ENCODE peak calls at places on chromosomes 4 and X, in nine cellular contexts. One of them, this sample, is unnamed.

GRCh38 chr4:81032805-81033684 is 2.5 kb downstream of the BMP3 start:
- DNase-seq in ovary: no peak
- DNase-seq in WERI-Rb-1: no peak
- DNase-seq in A549: no peak
- DNase-seq in brain microvascular endothelial cell: no peak
- DNase-seq in body of pancreas: no peak
- DNase-seq in OCI-LY7: peak
- DNase-seq in suprapubic skin: no peak
- DNase-seq in upper lobe of left lung: no peak
- DNase-seq in this sample: no peak

GRCh38 chr4:185421366-185422124 is 4.2 kb downstream of the UFSP2 start:
- DNase-seq in OCI-LY7: no peak
- DNase-seq in brain microvascular endothelial cell: peak
- DNase-seq in suprapubic skin: no peak
- DNase-seq in ovary: no peak
- DNase-seq in body of pancreas: no peak
- DNase-seq in upper lobe of left lung: no peak
- DNase-seq in WERI-Rb-1: no peak
- DNase-seq in A549: no peak
- DNase-seq in this sample: peak

GRCh38 chrX:17413228-17413627 is 38.2 kb downstream of the NHS start:
- DNase-seq in suprapubic skin: no peak
- DNase-seq in A549: no peak
- DNase-seq in OCI-LY7: no peak
- DNase-seq in brain microvascular endothelial cell: no peak
- DNase-seq in body of pancreas: no peak
- DNase-seq in ovary: no peak
- DNase-seq in upper lobe of left lung: no peak
- DNase-seq in WERI-Rb-1: no peak
- DNase-seq in this sample: peak

GRCh38 chrX:39808471-39808917 is 289.3 kb downstream of the BCOR start:
- DNase-seq in A549: no peak
- DNase-seq in body of pancreas: no peak
- DNase-seq in brain microvascular endothelial cell: peak
- DNase-seq in upper lobe of left lung: no peak
- DNase-seq in ovary: no peak
- DNase-seq in WERI-Rb-1: no peak
- DNase-seq in suprapubic skin: no peak
- DNase-seq in OCI-LY7: no peak
- DNase-seq in this sample: peak

GRCh38 chr4:4606321-4606720 is 64.5 kb upstream of the STX18 start:
- DNase-seq in suprapubic skin: no peak
- DNase-seq in brain microvascular endothelial cell: peak
- DNase-seq in WERI-Rb-1: no peak
- DNase-seq in ovary: no peak
- DNase-seq in upper lobe of left lung: peak
- DNase-seq in OCI-LY7: no peak
- DNase-seq in body of pancreas: no peak
- DNase-seq in A549: no peak
- DNase-seq in this sample: peak

GRCh38 chrX:23008431-23009099 is 8.8 kb downstream of the DDX53 start:
- DNase-seq in upper lobe of left lung: no peak
- DNase-seq in OCI-LY7: peak
- DNase-seq in suprapubic skin: no peak
- DNase-seq in WERI-Rb-1: no peak
- DNase-seq in body of pancreas: no peak
- DNase-seq in A549: peak
- DNase-seq in ovary: no peak
- DNase-seq in brain microvascular endothelial cell: peak
- DNase-seq in this sample: peak

GRCh38 chr4:87019243-87019817 is 84.5 kb downstream of the AFF1 start:
- DNase-seq in OCI-LY7: no peak
- DNase-seq in body of pancreas: no peak
- DNase-seq in suprapubic skin: no peak
- DNase-seq in upper lobe of left lung: no peak
- DNase-seq in A549: no peak
- DNase-seq in brain microvascular endothelial cell: no peak
- DNase-seq in WERI-Rb-1: no peak
- DNase-seq in ovary: no peak
- DNase-seq in this sample: no peak

GRCh38 chrX:36974896-36975295 is 33.3 kb upstream of the FAM47C start:
- DNase-seq in OCI-LY7: no peak
- DNase-seq in suprapubic skin: no peak
- DNase-seq in upper lobe of left lung: no peak
- DNase-seq in brain microvascular endothelial cell: no peak
- DNase-seq in ovary: no peak
- DNase-seq in WERI-Rb-1: no peak
- DNase-seq in body of pancreas: no peak
- DNase-seq in A549: no peak
- DNase-seq in this sample: no peak

GRCh38 chrX:37883196-37883595 is 35.8 kb upstream of the DYNLT3 start:
- DNase-seq in OCI-LY7: no peak
- DNase-seq in WERI-Rb-1: no peak
- DNase-seq in upper lobe of left lung: no peak
- DNase-seq in suprapubic skin: no peak
- DNase-seq in ovary: no peak
- DNase-seq in body of pancreas: no peak
- DNase-seq in brain microvascular endothelial cell: no peak
- DNase-seq in A549: no peak
- DNase-seq in this sample: peak

GRCh38 chr4:33709247-33709646 is 2535.1 kb downstream of the ARAP2 start:
- DNase-seq in A549: no peak
- DNase-seq in suprapubic skin: no peak
- DNase-seq in body of pancreas: no peak
- DNase-seq in WERI-Rb-1: no peak
- DNase-seq in ovary: no peak
- DNase-seq in upper lobe of left lung: no peak
- DNase-seq in brain microvascular endothelial cell: peak
- DNase-seq in OCI-LY7: no peak
- DNase-seq in this sample: peak

GRCh38 chrX:17654116-17654515 is 83.2 kb upstream of the SCML1 start:
- DNase-seq in suprapubic skin: no peak
- DNase-seq in A549: no peak
- DNase-seq in OCI-LY7: no peak
- DNase-seq in brain microvascular endothelial cell: no peak
- DNase-seq in WERI-Rb-1: no peak
- DNase-seq in ovary: no peak
- DNase-seq in upper lobe of left lung: no peak
- DNase-seq in body of pancreas: no peak
- DNase-seq in this sample: no peak

GRCh38 chrX:152913354-152913753 is 15.5 kb downstream of the ZNF185 start:
- DNase-seq in OCI-LY7: no peak
- DNase-seq in suprapubic skin: no peak
- DNase-seq in A549: no peak
- DNase-seq in upper lobe of left lung: no peak
- DNase-seq in brain microvascular endothelial cell: no peak
- DNase-seq in ovary: no peak
- DNase-seq in body of pancreas: no peak
- DNase-seq in WERI-Rb-1: no peak
- DNase-seq in this sample: no peak

GRCh38 chrX:140724337-140725105 is 15.0 kb downstream of the LINC00632 start:
- DNase-seq in upper lobe of left lung: no peak
- DNase-seq in OCI-LY7: no peak
- DNase-seq in brain microvascular endothelial cell: no peak
- DNase-seq in A549: no peak
- DNase-seq in ovary: no peak
- DNase-seq in suprapubic skin: no peak
- DNase-seq in body of pancreas: no peak
- DNase-seq in WERI-Rb-1: no peak
- DNase-seq in this sample: no peak

GRCh38 chrX:40402771-40403533 is 177.8 kb upstream of the ATP6AP2 start:
- DNase-seq in WERI-Rb-1: peak
- DNase-seq in ovary: peak
- DNase-seq in A549: peak
- DNase-seq in brain microvascular endothelial cell: peak
- DNase-seq in OCI-LY7: no peak
- DNase-seq in suprapubic skin: no peak
- DNase-seq in body of pancreas: peak
- DNase-seq in upper lobe of left lung: no peak
- DNase-seq in this sample: peak

GRCh38 chr4:78131403-78131802 is 74.3 kb downstream of the FRAS1 start:
- DNase-seq in OCI-LY7: no peak
- DNase-seq in upper lobe of left lung: no peak
- DNase-seq in suprapubic skin: no peak
- DNase-seq in WERI-Rb-1: no peak
- DNase-seq in ovary: no peak
- DNase-seq in body of pancreas: no peak
- DNase-seq in brain microvascular endothelial cell: peak
- DNase-seq in A549: no peak
- DNase-seq in this sample: peak

GRCh38 chr4:92304636-92305035 is 870 bp downstream of the GRID2 start:
- DNase-seq in A549: no peak
- DNase-seq in WERI-Rb-1: peak
- DNase-seq in suprapubic skin: no peak
- DNase-seq in body of pancreas: no peak
- DNase-seq in OCI-LY7: no peak
- DNase-seq in upper lobe of left lung: no peak
- DNase-seq in ovary: no peak
- DNase-seq in brain microvascular endothelial cell: no peak
- DNase-seq in this sample: peak

DNA sequence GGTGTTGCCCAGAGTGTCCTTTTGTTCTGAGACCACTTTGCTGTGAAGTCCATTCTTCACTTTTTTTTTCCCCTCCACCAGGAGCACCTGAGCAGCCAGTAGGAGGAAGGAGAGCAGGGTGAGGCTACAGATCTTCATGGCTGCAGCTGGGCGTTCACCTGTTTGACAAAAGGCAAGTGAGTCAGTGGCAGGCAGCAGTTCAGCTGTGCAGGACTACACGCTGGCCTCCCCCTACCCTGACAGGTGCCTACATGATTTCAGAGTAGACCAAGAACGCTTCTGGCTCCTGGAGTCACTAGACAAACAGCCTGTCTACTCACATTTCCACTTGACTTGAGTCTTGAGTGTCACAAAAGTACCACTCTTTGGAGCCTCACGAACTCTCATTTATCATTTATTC is 2.0 kb downstream of the FGFBP1 start:
- DNase-seq in OCI-LY7: no peak
- DNase-seq in A549: no peak
- DNase-seq in body of pancreas: no peak
- DNase-seq in upper lobe of left lung: no peak
- DNase-seq in ovary: no peak
- DNase-seq in brain microvascular endothelial cell: no peak
- DNase-seq in WERI-Rb-1: no peak
- DNase-seq in suprapubic skin: no peak
- DNase-seq in this sample: no peak
- H3K4me3 ChIP-seq in OCI-LY7: no peak
- H3K4me3 ChIP-seq in A549: no peak
- H3K4me3 ChIP-seq in body of pancreas: no peak
- H3K4me3 ChIP-seq in upper lobe of left lung: no peak
- H3K4me3 ChIP-seq in ovary: no peak
- H3K4me3 ChIP-seq in brain microvascular endothelial cell: no peak
- H3K4me3 ChIP-seq in WERI-Rb-1: no peak
- H3K4me3 ChIP-seq in suprapubic skin: peak
- H3K4me3 ChIP-seq in this sample: no peak

DNA sequence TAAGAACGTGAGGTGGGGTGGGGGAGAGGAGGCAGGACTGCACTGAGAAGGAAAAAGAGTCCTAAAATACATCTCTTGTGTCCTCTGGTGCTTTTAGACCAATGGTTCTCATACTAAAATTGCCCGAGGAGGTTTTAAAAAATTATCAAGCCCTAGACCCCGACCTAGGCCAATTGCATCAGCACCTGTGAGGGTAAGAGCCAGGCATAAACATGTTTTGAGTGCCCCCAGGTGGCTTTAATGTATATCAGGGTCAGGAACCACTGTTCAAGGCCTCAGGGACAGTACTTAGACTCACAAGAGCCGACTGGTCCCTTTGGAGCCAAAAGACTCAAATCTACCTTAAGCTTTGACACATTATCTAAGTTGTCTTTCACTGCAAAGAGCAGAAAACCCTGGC is 37.5 kb upstream of the TMEM150C start:
- DNase-seq in OCI-LY7: peak
- DNase-seq in A549: no peak
- DNase-seq in upper lobe of left lung: no peak
- DNase-seq in body of pancreas: no peak
- DNase-seq in WERI-Rb-1: peak
- DNase-seq in brain microvascular endothelial cell: no peak
- DNase-seq in suprapubic skin: no peak
- DNase-seq in ovary: no peak
- DNase-seq in this sample: peak
- TF ChIP-seq CTCF in OCI-LY7: peak
- TF ChIP-seq CTCF in A549: no peak
- TF ChIP-seq CTCF in upper lobe of left lung: no peak
- TF ChIP-seq CTCF in body of pancreas: no peak
- TF ChIP-seq CTCF in WERI-Rb-1: peak
- TF ChIP-seq CTCF in brain microvascular endothelial cell: no peak
- TF ChIP-seq CTCF in suprapubic skin: no peak
- TF ChIP-seq CTCF in ovary: no peak
- TF ChIP-seq CTCF in this sample: no peak

GRCh38 chr4:148203056-148203898 is 238.9 kb downstream of the NR3C2 start:
- DNase-seq in body of pancreas: peak
- DNase-seq in ovary: no peak
- DNase-seq in WERI-Rb-1: no peak
- DNase-seq in A549: no peak
- DNase-seq in OCI-LY7: no peak
- DNase-seq in suprapubic skin: no peak
- DNase-seq in brain microvascular endothelial cell: no peak
- DNase-seq in upper lobe of left lung: no peak
- DNase-seq in this sample: peak
- H3K4me3 ChIP-seq in body of pancreas: no peak
- H3K4me3 ChIP-seq in ovary: no peak
- H3K4me3 ChIP-seq in WERI-Rb-1: no peak
- H3K4me3 ChIP-seq in A549: no peak
- H3K4me3 ChIP-seq in OCI-LY7: no peak
- H3K4me3 ChIP-seq in suprapubic skin: no peak
- H3K4me3 ChIP-seq in brain microvascular endothelial cell: no peak
- H3K4me3 ChIP-seq in upper lobe of left lung: no peak
- H3K4me3 ChIP-seq in this sample: no peak

GRCh38 chr4:171516694-171517093 is 296.5 kb upstream of the GALNTL6 start:
- DNase-seq in upper lobe of left lung: no peak
- DNase-seq in suprapubic skin: no peak
- DNase-seq in brain microvascular endothelial cell: no peak
- DNase-seq in body of pancreas: no peak
- DNase-seq in ovary: no peak
- DNase-seq in A549: no peak
- DNase-seq in OCI-LY7: no peak
- DNase-seq in WERI-Rb-1: no peak
- DNase-seq in this sample: no peak

GRCh38 chr4:171524913-171525312 is 288.3 kb upstream of the GALNTL6 start:
- DNase-seq in brain microvascular endothelial cell: no peak
- DNase-seq in suprapubic skin: no peak
- DNase-seq in ovary: no peak
- DNase-seq in upper lobe of left lung: no peak
- DNase-seq in WERI-Rb-1: no peak
- DNase-seq in OCI-LY7: no peak
- DNase-seq in body of pancreas: no peak
- DNase-seq in A549: no peak
- DNase-seq in this sample: no peak

GRCh38 chr4:171517883-171518282 is 295.3 kb upstream of the GALNTL6 start:
- DNase-seq in body of pancreas: no peak
- DNase-seq in WERI-Rb-1: no peak
- DNase-seq in brain microvascular endothelial cell: no peak
- DNase-seq in upper lobe of left lung: no peak
- DNase-seq in ovary: no peak
- DNase-seq in OCI-LY7: no peak
- DNase-seq in suprapubic skin: no peak
- DNase-seq in A549: no peak
- DNase-seq in this sample: no peak

GRCh38 chr4:171519457-171519856 is 293.7 kb upstream of the GALNTL6 start:
- DNase-seq in WERI-Rb-1: no peak
- DNase-seq in suprapubic skin: no peak
- DNase-seq in upper lobe of left lung: no peak
- DNase-seq in OCI-LY7: no peak
- DNase-seq in brain microvascular endothelial cell: no peak
- DNase-seq in A549: no peak
- DNase-seq in body of pancreas: no peak
- DNase-seq in ovary: no peak
- DNase-seq in this sample: no peak

GRCh38 chr4:171521726-171522125 is 291.5 kb upstream of the GALNTL6 start:
- DNase-seq in upper lobe of left lung: no peak
- DNase-seq in WERI-Rb-1: no peak
- DNase-seq in OCI-LY7: no peak
- DNase-seq in brain microvascular endothelial cell: no peak
- DNase-seq in A549: no peak
- DNase-seq in body of pancreas: no peak
- DNase-seq in ovary: no peak
- DNase-seq in suprapubic skin: no peak
- DNase-seq in this sample: no peak
- TF ChIP-seq CTCF in upper lobe of left lung: no peak
- TF ChIP-seq CTCF in WERI-Rb-1: no peak
- TF ChIP-seq CTCF in OCI-LY7: no peak
- TF ChIP-seq CTCF in brain microvascular endothelial cell: no peak
- TF ChIP-seq CTCF in A549: no peak
- TF ChIP-seq CTCF in body of pancreas: no peak
- TF ChIP-seq CTCF in ovary: no peak
- TF ChIP-seq CTCF in suprapubic skin: no peak
- TF ChIP-seq CTCF in this sample: no peak